ENCODE peak calls at places on chromosome 22, in eight cellular contexts. One of them, this sample, is unnamed.

GRCh38 chr22:40429481-40429880 is 59.1 kb downstream of the SGSM3 start:
- DNase-seq in CD4-positive, alpha-beta T cell: no peak
- DNase-seq in left lung: peak
- DNase-seq in astrocyte of the hippocampus: no peak
- DNase-seq in stimulated activated CD8-positive, alpha-beta memory T cell treated with anti-CD3 and anti-CD28 coated beads, Interleukin-7, amount 100 ng/mL, for 24 hours: no peak
- DNase-seq in SJSA1: no peak
- DNase-seq in stomach: no peak
- DNase-seq in PC-3: no peak
- DNase-seq in this sample: no peak

GRCh38 chr22:30423959-30424380 is 1.6 kb upstream of the MTFP1 start:
- DNase-seq in CD4-positive, alpha-beta T cell: peak
- DNase-seq in left lung: peak
- DNase-seq in astrocyte of the hippocampus: peak
- DNase-seq in stimulated activated CD8-positive, alpha-beta memory T cell treated with anti-CD3 and anti-CD28 coated beads, Interleukin-7, amount 100 ng/mL, for 24 hours: peak
- DNase-seq in SJSA1: peak
- DNase-seq in stomach: peak
- DNase-seq in PC-3: peak
- DNase-seq in this sample: peak

GRCh38 chr22:28375761-28376534 is 303.7 kb downstream of the TTC28 start:
- DNase-seq in CD4-positive, alpha-beta T cell: no peak
- DNase-seq in left lung: no peak
- DNase-seq in astrocyte of the hippocampus: no peak
- DNase-seq in stimulated activated CD8-positive, alpha-beta memory T cell treated with anti-CD3 and anti-CD28 coated beads, Interleukin-7, amount 100 ng/mL, for 24 hours: no peak
- DNase-seq in SJSA1: no peak
- DNase-seq in stomach: no peak
- DNase-seq in PC-3: no peak
- DNase-seq in this sample: no peak

GRCh38 chr22:19204640-19205039 is 26.1 kb upstream of the SLC25A1 start:
- DNase-seq in CD4-positive, alpha-beta T cell: no peak
- DNase-seq in left lung: no peak
- DNase-seq in astrocyte of the hippocampus: no peak
- DNase-seq in stimulated activated CD8-positive, alpha-beta memory T cell treated with anti-CD3 and anti-CD28 coated beads, Interleukin-7, amount 100 ng/mL, for 24 hours: no peak
- DNase-seq in SJSA1: no peak
- DNase-seq in stomach: no peak
- DNase-seq in PC-3: no peak
- DNase-seq in this sample: no peak

GRCh38 chr22:17359501-17359900 is 9.8 kb upstream of the CECR2 start:
- DNase-seq in CD4-positive, alpha-beta T cell: no peak
- DNase-seq in left lung: no peak
- DNase-seq in astrocyte of the hippocampus: no peak
- DNase-seq in stimulated activated CD8-positive, alpha-beta memory T cell treated with anti-CD3 and anti-CD28 coated beads, Interleukin-7, amount 100 ng/mL, for 24 hours: no peak
- DNase-seq in SJSA1: no peak
- DNase-seq in stomach: no peak
- DNase-seq in PC-3: no peak
- DNase-seq in this sample: no peak

GRCh38 chr22:38196791-38197429 is 4.9 kb upstream of the MAFF start:
- DNase-seq in CD4-positive, alpha-beta T cell: no peak
- DNase-seq in left lung: no peak
- DNase-seq in astrocyte of the hippocampus: no peak
- DNase-seq in stimulated activated CD8-positive, alpha-beta memory T cell treated with anti-CD3 and anti-CD28 coated beads, Interleukin-7, amount 100 ng/mL, for 24 hours: no peak
- DNase-seq in SJSA1: no peak
- DNase-seq in stomach: no peak
- DNase-seq in PC-3: peak
- DNase-seq in this sample: no peak

GRCh38 chr22:19258371-19258770 is 33.1 kb downstream of the CLTCL1 start:
- DNase-seq in CD4-positive, alpha-beta T cell: no peak
- DNase-seq in left lung: no peak
- DNase-seq in astrocyte of the hippocampus: no peak
- DNase-seq in stimulated activated CD8-positive, alpha-beta memory T cell treated with anti-CD3 and anti-CD28 coated beads, Interleukin-7, amount 100 ng/mL, for 24 hours: no peak
- DNase-seq in SJSA1: no peak
- DNase-seq in stomach: no peak
- DNase-seq in PC-3: no peak
- DNase-seq in this sample: no peak

GRCh38 chr22:29450222-29450621 is 11.8 kb downstream of the RFPL1 start:
- DNase-seq in CD4-positive, alpha-beta T cell: no peak
- DNase-seq in left lung: no peak
- DNase-seq in astrocyte of the hippocampus: no peak
- DNase-seq in stimulated activated CD8-positive, alpha-beta memory T cell treated with anti-CD3 and anti-CD28 coated beads, Interleukin-7, amount 100 ng/mL, for 24 hours: no peak
- DNase-seq in SJSA1: no peak
- DNase-seq in stomach: no peak
- DNase-seq in PC-3: no peak
- DNase-seq in this sample: no peak

GRCh38 chr22:40728731-40729189 is 49.5 kb downstream of the MCHR1 start:
- DNase-seq in CD4-positive, alpha-beta T cell: peak
- DNase-seq in left lung: no peak
- DNase-seq in astrocyte of the hippocampus: peak
- DNase-seq in stimulated activated CD8-positive, alpha-beta memory T cell treated with anti-CD3 and anti-CD28 coated beads, Interleukin-7, amount 100 ng/mL, for 24 hours: no peak
- DNase-seq in SJSA1: no peak
- DNase-seq in stomach: peak
- DNase-seq in PC-3: no peak
- DNase-seq in this sample: peak

GRCh38 chr22:45098056-45098455 is 65.7 kb upstream of the NUP50 start:
- DNase-seq in CD4-positive, alpha-beta T cell: no peak
- DNase-seq in left lung: no peak
- DNase-seq in astrocyte of the hippocampus: no peak
- DNase-seq in stimulated activated CD8-positive, alpha-beta memory T cell treated with anti-CD3 and anti-CD28 coated beads, Interleukin-7, amount 100 ng/mL, for 24 hours: no peak
- DNase-seq in SJSA1: no peak
- DNase-seq in stomach: no peak
- DNase-seq in PC-3: no peak
- DNase-seq in this sample: no peak

GRCh38 chr22:29270475-29271271 is 2.6 kb downstream of the EWSR1 start:
- DNase-seq in CD4-positive, alpha-beta T cell: no peak
- DNase-seq in left lung: no peak
- DNase-seq in astrocyte of the hippocampus: peak
- DNase-seq in stimulated activated CD8-positive, alpha-beta memory T cell treated with anti-CD3 and anti-CD28 coated beads, Interleukin-7, amount 100 ng/mL, for 24 hours: no peak
- DNase-seq in SJSA1: peak
- DNase-seq in stomach: no peak
- DNase-seq in PC-3: peak
- DNase-seq in this sample: no peak

GRCh38 chr22:50573491-50574382 is 4.5 kb downstream of the CPT1B start:
- DNase-seq in CD4-positive, alpha-beta T cell: no peak
- DNase-seq in left lung: no peak
- DNase-seq in astrocyte of the hippocampus: no peak
- DNase-seq in stimulated activated CD8-positive, alpha-beta memory T cell treated with anti-CD3 and anti-CD28 coated beads, Interleukin-7, amount 100 ng/mL, for 24 hours: no peak
- DNase-seq in SJSA1: no peak
- DNase-seq in stomach: no peak
- DNase-seq in PC-3: no peak
- DNase-seq in this sample: no peak

GRCh38 chr22:36999463-36999862 is 19.8 kb downstream of the TST start:
- DNase-seq in CD4-positive, alpha-beta T cell: no peak
- DNase-seq in left lung: no peak
- DNase-seq in astrocyte of the hippocampus: no peak
- DNase-seq in stimulated activated CD8-positive, alpha-beta memory T cell treated with anti-CD3 and anti-CD28 coated beads, Interleukin-7, amount 100 ng/mL, for 24 hours: no peak
- DNase-seq in SJSA1: no peak
- DNase-seq in stomach: no peak
- DNase-seq in PC-3: no peak
- DNase-seq in this sample: no peak

GRCh38 chr22:50434849-50435700 is 39.8 kb downstream of the SBF1 start:
- DNase-seq in CD4-positive, alpha-beta T cell: no peak
- DNase-seq in left lung: no peak
- DNase-seq in astrocyte of the hippocampus: no peak
- DNase-seq in stimulated activated CD8-positive, alpha-beta memory T cell treated with anti-CD3 and anti-CD28 coated beads, Interleukin-7, amount 100 ng/mL, for 24 hours: no peak
- DNase-seq in SJSA1: no peak
- DNase-seq in stomach: no peak
- DNase-seq in PC-3: no peak
- DNase-seq in this sample: peak

GRCh38 chr22:43270314-43270908 is 72.8 kb downstream of the SCUBE1 start:
- DNase-seq in CD4-positive, alpha-beta T cell: no peak
- DNase-seq in left lung: no peak
- DNase-seq in astrocyte of the hippocampus: no peak
- DNase-seq in stimulated activated CD8-positive, alpha-beta memory T cell treated with anti-CD3 and anti-CD28 coated beads, Interleukin-7, amount 100 ng/mL, for 24 hours: no peak
- DNase-seq in SJSA1: no peak
- DNase-seq in stomach: no peak
- DNase-seq in PC-3: peak
- DNase-seq in this sample: no peak

GRCh38 chr22:49658902-49659280 is 168.8 kb downstream of the BRD1 start:
- DNase-seq in CD4-positive, alpha-beta T cell: no peak
- DNase-seq in left lung: no peak
- DNase-seq in astrocyte of the hippocampus: no peak
- DNase-seq in stimulated activated CD8-positive, alpha-beta memory T cell treated with anti-CD3 and anti-CD28 coated beads, Interleukin-7, amount 100 ng/mL, for 24 hours: no peak
- DNase-seq in SJSA1: no peak
- DNase-seq in stomach: no peak
- DNase-seq in PC-3: no peak
- DNase-seq in this sample: no peak

GRCh38 chr22:17116931-17117330 is 4.2 kb downstream of the TMEM121B start:
- DNase-seq in CD4-positive, alpha-beta T cell: no peak
- DNase-seq in left lung: no peak
- DNase-seq in astrocyte of the hippocampus: no peak
- DNase-seq in stimulated activated CD8-positive, alpha-beta memory T cell treated with anti-CD3 and anti-CD28 coated beads, Interleukin-7, amount 100 ng/mL, for 24 hours: no peak
- DNase-seq in SJSA1: no peak
- DNase-seq in stomach: no peak
- DNase-seq in PC-3: no peak
- DNase-seq in this sample: no peak

GRCh38 chr22:38347944-38348750 is 30.9 kb upstream of the CSNK1E start:
- DNase-seq in CD4-positive, alpha-beta T cell: no peak
- DNase-seq in left lung: no peak
- DNase-seq in astrocyte of the hippocampus: no peak
- DNase-seq in stimulated activated CD8-positive, alpha-beta memory T cell treated with anti-CD3 and anti-CD28 coated beads, Interleukin-7, amount 100 ng/mL, for 24 hours: no peak
- DNase-seq in SJSA1: no peak
- DNase-seq in stomach: peak
- DNase-seq in PC-3: peak
- DNase-seq in this sample: peak

GRCh38 chr22:46547883-46548244 is 10.4 kb upstream of the CELSR1 start:
- DNase-seq in CD4-positive, alpha-beta T cell: no peak
- DNase-seq in left lung: peak
- DNase-seq in astrocyte of the hippocampus: peak
- DNase-seq in stimulated activated CD8-positive, alpha-beta memory T cell treated with anti-CD3 and anti-CD28 coated beads, Interleukin-7, amount 100 ng/mL, for 24 hours: no peak
- DNase-seq in SJSA1: peak
- DNase-seq in stomach: no peak
- DNase-seq in PC-3: peak
- DNase-seq in this sample: no peak

GRCh38 chr22:42229455-42230149 is 40.9 kb downstream of the TCF20 start:
- DNase-seq in CD4-positive, alpha-beta T cell: no peak
- DNase-seq in left lung: peak
- DNase-seq in astrocyte of the hippocampus: peak
- DNase-seq in stimulated activated CD8-positive, alpha-beta memory T cell treated with anti-CD3 and anti-CD28 coated beads, Interleukin-7, amount 100 ng/mL, for 24 hours: no peak
- DNase-seq in SJSA1: no peak
- DNase-seq in stomach: no peak
- DNase-seq in PC-3: no peak
- DNase-seq in this sample: peak

GRCh38 chr22:27335102-27335660 is 466.4 kb downstream of the MN1 start:
- DNase-seq in CD4-positive, alpha-beta T cell: no peak
- DNase-seq in left lung: no peak
- DNase-seq in astrocyte of the hippocampus: no peak
- DNase-seq in stimulated activated CD8-positive, alpha-beta memory T cell treated with anti-CD3 and anti-CD28 coated beads, Interleukin-7, amount 100 ng/mL, for 24 hours: no peak
- DNase-seq in SJSA1: no peak
- DNase-seq in stomach: no peak
- DNase-seq in PC-3: no peak
- DNase-seq in this sample: no peak

GRCh38 chr22:50274311-50274710 is 4.1 kb upstream of the MAPK11 start:
- DNase-seq in CD4-positive, alpha-beta T cell: peak
- DNase-seq in left lung: no peak
- DNase-seq in astrocyte of the hippocampus: peak
- DNase-seq in stimulated activated CD8-positive, alpha-beta memory T cell treated with anti-CD3 and anti-CD28 coated beads, Interleukin-7, amount 100 ng/mL, for 24 hours: no peak
- DNase-seq in SJSA1: no peak
- DNase-seq in stomach: peak
- DNase-seq in PC-3: peak
- DNase-seq in this sample: no peak

GRCh38 chr22:31090217-31091085 is 9.3 kb downstream of the SMTN start:
- DNase-seq in CD4-positive, alpha-beta T cell: no peak
- DNase-seq in left lung: no peak
- DNase-seq in astrocyte of the hippocampus: no peak
- DNase-seq in stimulated activated CD8-positive, alpha-beta memory T cell treated with anti-CD3 and anti-CD28 coated beads, Interleukin-7, amount 100 ng/mL, for 24 hours: no peak
- DNase-seq in SJSA1: no peak
- DNase-seq in stomach: no peak
- DNase-seq in PC-3: no peak
- DNase-seq in this sample: no peak

GRCh38 chr22:20965104-20965887 is 1.8 kb upstream of the AIFM3 start:
- DNase-seq in CD4-positive, alpha-beta T cell: no peak
- DNase-seq in left lung: no peak
- DNase-seq in astrocyte of the hippocampus: no peak
- DNase-seq in stimulated activated CD8-positive, alpha-beta memory T cell treated with anti-CD3 and anti-CD28 coated beads, Interleukin-7, amount 100 ng/mL, for 24 hours: no peak
- DNase-seq in SJSA1: no peak
- DNase-seq in stomach: no peak
- DNase-seq in PC-3: no peak
- DNase-seq in this sample: no peak

GRCh38 chr22:35868938-35869337 is 151.3 kb downstream of the APOL5 start:
- DNase-seq in CD4-positive, alpha-beta T cell: no peak
- DNase-seq in left lung: no peak
- DNase-seq in astrocyte of the hippocampus: peak
- DNase-seq in stimulated activated CD8-positive, alpha-beta memory T cell treated with anti-CD3 and anti-CD28 coated beads, Interleukin-7, amount 100 ng/mL, for 24 hours: no peak
- DNase-seq in SJSA1: peak
- DNase-seq in stomach: no peak
- DNase-seq in PC-3: peak
- DNase-seq in this sample: peak

GRCh38 chr22:23363683-23364082 is 183.4 kb downstream of the BCR start:
- DNase-seq in CD4-positive, alpha-beta T cell: no peak
- DNase-seq in left lung: no peak
- DNase-seq in astrocyte of the hippocampus: no peak
- DNase-seq in stimulated activated CD8-positive, alpha-beta memory T cell treated with anti-CD3 and anti-CD28 coated beads, Interleukin-7, amount 100 ng/mL, for 24 hours: no peak
- DNase-seq in SJSA1: no peak
- DNase-seq in stomach: no peak
- DNase-seq in PC-3: no peak
- DNase-seq in this sample: no peak

GRCh38 chr22:37930270-37930951 is 23.0 kb downstream of the C22orf23 start:
- DNase-seq in CD4-positive, alpha-beta T cell: no peak
- DNase-seq in left lung: no peak
- DNase-seq in astrocyte of the hippocampus: peak
- DNase-seq in stimulated activated CD8-positive, alpha-beta memory T cell treated with anti-CD3 and anti-CD28 coated beads, Interleukin-7, amount 100 ng/mL, for 24 hours: no peak
- DNase-seq in SJSA1: peak
- DNase-seq in stomach: no peak
- DNase-seq in PC-3: peak
- DNase-seq in this sample: no peak

GRCh38 chr22:47944941-47945340 is 1182.5 kb downstream of the TBC1D22A start:
- DNase-seq in CD4-positive, alpha-beta T cell: no peak
- DNase-seq in left lung: no peak
- DNase-seq in astrocyte of the hippocampus: no peak
- DNase-seq in stimulated activated CD8-positive, alpha-beta memory T cell treated with anti-CD3 and anti-CD28 coated beads, Interleukin-7, amount 100 ng/mL, for 24 hours: no peak
- DNase-seq in SJSA1: no peak
- DNase-seq in stomach: no peak
- DNase-seq in PC-3: no peak
- DNase-seq in this sample: no peak

GRCh38 chr22:38674888-38675287 is 6.9 kb upstream of the TOMM22 start:
- DNase-seq in CD4-positive, alpha-beta T cell: no peak
- DNase-seq in left lung: no peak
- DNase-seq in astrocyte of the hippocampus: peak
- DNase-seq in stimulated activated CD8-positive, alpha-beta memory T cell treated with anti-CD3 and anti-CD28 coated beads, Interleukin-7, amount 100 ng/mL, for 24 hours: no peak
- DNase-seq in SJSA1: no peak
- DNase-seq in stomach: no peak
- DNase-seq in PC-3: no peak
- DNase-seq in this sample: no peak

GRCh38 chr22:46432164-46433068 is 96.9 kb downstream of the TRMU start:
- DNase-seq in CD4-positive, alpha-beta T cell: peak
- DNase-seq in left lung: no peak
- DNase-seq in astrocyte of the hippocampus: no peak
- DNase-seq in stimulated activated CD8-positive, alpha-beta memory T cell treated with anti-CD3 and anti-CD28 coated beads, Interleukin-7, amount 100 ng/mL, for 24 hours: no peak
- DNase-seq in SJSA1: no peak
- DNase-seq in stomach: peak
- DNase-seq in PC-3: no peak
- DNase-seq in this sample: no peak

GRCh38 chr22:21044931-21045584 is 688 bp upstream of the LRRC74B start:
- DNase-seq in CD4-positive, alpha-beta T cell: no peak
- DNase-seq in left lung: no peak
- DNase-seq in astrocyte of the hippocampus: peak
- DNase-seq in stimulated activated CD8-positive, alpha-beta memory T cell treated with anti-CD3 and anti-CD28 coated beads, Interleukin-7, amount 100 ng/mL, for 24 hours: no peak
- DNase-seq in SJSA1: peak
- DNase-seq in stomach: no peak
- DNase-seq in PC-3: peak
- DNase-seq in this sample: no peak

This sample was measured in foreskin keratinocyte.